ENCODE peak calls at places on chromosome 4, in six cellular contexts. One of them, this sample, is unnamed.

GRCh38 chr4:167230744-167231143 is 3.5 kb downstream of the SPOCK3 start:
- DNase-seq in HEK293T: no peak
- DNase-seq in cardiac septum: no peak
- DNase-seq in CD4-positive, alpha-beta T cell: no peak
- DNase-seq in stomach: no peak
- DNase-seq in activated T-cell treated with anti-CD3 and anti-CD28 coated beads, Interleukin-2, amount 50 U/mL, for 24 hours: no peak
- DNase-seq in this sample: no peak

GRCh38 chr4:155539746-155540145 is 126.9 kb upstream of the GUCY1A1 start:
- DNase-seq in cardiac septum: no peak
- DNase-seq in activated T-cell treated with anti-CD3 and anti-CD28 coated beads, Interleukin-2, amount 50 U/mL, for 24 hours: no peak
- DNase-seq in CD4-positive, alpha-beta T cell: no peak
- DNase-seq in stomach: no peak
- DNase-seq in HEK293T: no peak
- DNase-seq in this sample: no peak

GRCh38 chr4:147285751-147286150 is 195.1 kb upstream of the EDNRA start:
- DNase-seq in cardiac septum: no peak
- DNase-seq in stomach: no peak
- DNase-seq in CD4-positive, alpha-beta T cell: no peak
- DNase-seq in HEK293T: no peak
- DNase-seq in activated T-cell treated with anti-CD3 and anti-CD28 coated beads, Interleukin-2, amount 50 U/mL, for 24 hours: no peak
- DNase-seq in this sample: no peak

GRCh38 chr4:176333076-176333475 is 13.3 kb downstream of the SPCS3 start:
- DNase-seq in cardiac septum: no peak
- DNase-seq in stomach: no peak
- DNase-seq in HEK293T: no peak
- DNase-seq in CD4-positive, alpha-beta T cell: no peak
- DNase-seq in activated T-cell treated with anti-CD3 and anti-CD28 coated beads, Interleukin-2, amount 50 U/mL, for 24 hours: no peak
- DNase-seq in this sample: no peak

GRCh38 chr4:5133933-5134594 is 82.8 kb downstream of the STK32B start:
- DNase-seq in activated T-cell treated with anti-CD3 and anti-CD28 coated beads, Interleukin-2, amount 50 U/mL, for 24 hours: no peak
- DNase-seq in stomach: no peak
- DNase-seq in CD4-positive, alpha-beta T cell: no peak
- DNase-seq in HEK293T: no peak
- DNase-seq in cardiac septum: no peak
- DNase-seq in this sample: no peak

GRCh38 chr4:72969957-72970356 is 99.6 kb downstream of the COX18 start:
- DNase-seq in cardiac septum: no peak
- DNase-seq in activated T-cell treated with anti-CD3 and anti-CD28 coated beads, Interleukin-2, amount 50 U/mL, for 24 hours: no peak
- DNase-seq in CD4-positive, alpha-beta T cell: no peak
- DNase-seq in HEK293T: no peak
- DNase-seq in stomach: no peak
- DNase-seq in this sample: no peak

GRCh38 chr4:61004651-61005170 is 195.4 kb upstream of the ADGRL3 start:
- DNase-seq in activated T-cell treated with anti-CD3 and anti-CD28 coated beads, Interleukin-2, amount 50 U/mL, for 24 hours: no peak
- DNase-seq in HEK293T: no peak
- DNase-seq in CD4-positive, alpha-beta T cell: no peak
- DNase-seq in cardiac septum: no peak
- DNase-seq in stomach: no peak
- DNase-seq in this sample: no peak

GRCh38 chr4:146472404-146472803 is 49.3 kb downstream of the SLC10A7 start:
- DNase-seq in CD4-positive, alpha-beta T cell: no peak
- DNase-seq in activated T-cell treated with anti-CD3 and anti-CD28 coated beads, Interleukin-2, amount 50 U/mL, for 24 hours: no peak
- DNase-seq in HEK293T: peak
- DNase-seq in stomach: no peak
- DNase-seq in cardiac septum: no peak
- DNase-seq in this sample: no peak

GRCh38 chr4:158578476-158578875 is 56.8 kb downstream of the RXFP1 start:
- DNase-seq in CD4-positive, alpha-beta T cell: no peak
- DNase-seq in cardiac septum: no peak
- DNase-seq in HEK293T: no peak
- DNase-seq in stomach: no peak
- DNase-seq in activated T-cell treated with anti-CD3 and anti-CD28 coated beads, Interleukin-2, amount 50 U/mL, for 24 hours: no peak
- DNase-seq in this sample: no peak

GRCh38 chr4:153518001-153518400 is 51.8 kb downstream of the TMEM131L start:
- DNase-seq in HEK293T: no peak
- DNase-seq in activated T-cell treated with anti-CD3 and anti-CD28 coated beads, Interleukin-2, amount 50 U/mL, for 24 hours: no peak
- DNase-seq in stomach: peak
- DNase-seq in CD4-positive, alpha-beta T cell: no peak
- DNase-seq in cardiac septum: no peak
- DNase-seq in this sample: no peak

GRCh38 chr4:120869511-120870278 is 52.8 kb downstream of the PRDM5 start:
- DNase-seq in stomach: no peak
- DNase-seq in HEK293T: no peak
- DNase-seq in activated T-cell treated with anti-CD3 and anti-CD28 coated beads, Interleukin-2, amount 50 U/mL, for 24 hours: no peak
- DNase-seq in CD4-positive, alpha-beta T cell: no peak
- DNase-seq in cardiac septum: no peak
- DNase-seq in this sample: no peak

GRCh38 chr4:168409089-168409801 is 71.0 kb downstream of the DDX60L start:
- DNase-seq in CD4-positive, alpha-beta T cell: no peak
- DNase-seq in cardiac septum: no peak
- DNase-seq in activated T-cell treated with anti-CD3 and anti-CD28 coated beads, Interleukin-2, amount 50 U/mL, for 24 hours: no peak
- DNase-seq in stomach: no peak
- DNase-seq in HEK293T: no peak
- DNase-seq in this sample: no peak

GRCh38 chr4:142582340-142582739 is 263.8 kb downstream of the INPP4B start:
- DNase-seq in cardiac septum: no peak
- DNase-seq in stomach: no peak
- DNase-seq in HEK293T: no peak
- DNase-seq in CD4-positive, alpha-beta T cell: no peak
- DNase-seq in activated T-cell treated with anti-CD3 and anti-CD28 coated beads, Interleukin-2, amount 50 U/mL, for 24 hours: peak
- DNase-seq in this sample: no peak

GRCh38 chr4:140223056-140223810 is 69.2 kb upstream of the MAML3 start:
- DNase-seq in stomach: no peak
- DNase-seq in CD4-positive, alpha-beta T cell: no peak
- DNase-seq in activated T-cell treated with anti-CD3 and anti-CD28 coated beads, Interleukin-2, amount 50 U/mL, for 24 hours: no peak
- DNase-seq in HEK293T: no peak
- DNase-seq in cardiac septum: no peak
- DNase-seq in this sample: no peak

GRCh38 chr4:4667643-4668081 is 125.8 kb upstream of the STX18 start:
- DNase-seq in stomach: no peak
- DNase-seq in CD4-positive, alpha-beta T cell: no peak
- DNase-seq in activated T-cell treated with anti-CD3 and anti-CD28 coated beads, Interleukin-2, amount 50 U/mL, for 24 hours: no peak
- DNase-seq in cardiac septum: no peak
- DNase-seq in HEK293T: no peak
- DNase-seq in this sample: no peak

GRCh38 chr4:76738081-76738931 is 159.6 kb downstream of the SOWAHB start:
- DNase-seq in activated T-cell treated with anti-CD3 and anti-CD28 coated beads, Interleukin-2, amount 50 U/mL, for 24 hours: no peak
- DNase-seq in stomach: no peak
- DNase-seq in cardiac septum: no peak
- DNase-seq in HEK293T: no peak
- DNase-seq in CD4-positive, alpha-beta T cell: no peak
- DNase-seq in this sample: no peak

GRCh38 chr4:43485196-43485595 is 592.7 kb downstream of the GRXCR1 start:
- DNase-seq in CD4-positive, alpha-beta T cell: no peak
- DNase-seq in cardiac septum: no peak
- DNase-seq in HEK293T: no peak
- DNase-seq in activated T-cell treated with anti-CD3 and anti-CD28 coated beads, Interleukin-2, amount 50 U/mL, for 24 hours: no peak
- DNase-seq in stomach: no peak
- DNase-seq in this sample: no peak

GRCh38 chr4:123478859-123479345 is 82.3 kb downstream of the SPRY1 start:
- DNase-seq in HEK293T: peak
- DNase-seq in activated T-cell treated with anti-CD3 and anti-CD28 coated beads, Interleukin-2, amount 50 U/mL, for 24 hours: no peak
- DNase-seq in CD4-positive, alpha-beta T cell: no peak
- DNase-seq in stomach: peak
- DNase-seq in cardiac septum: no peak
- DNase-seq in this sample: no peak

GRCh38 chr4:5631352-5632042 is 76.9 kb downstream of the EVC2 start:
- DNase-seq in cardiac septum: peak
- DNase-seq in HEK293T: no peak
- DNase-seq in activated T-cell treated with anti-CD3 and anti-CD28 coated beads, Interleukin-2, amount 50 U/mL, for 24 hours: no peak
- DNase-seq in CD4-positive, alpha-beta T cell: no peak
- DNase-seq in stomach: no peak
- DNase-seq in this sample: no peak

GRCh38 chr4:164772076-164772475 is 18.1 kb downstream of the SMIM31 start:
- DNase-seq in HEK293T: no peak
- DNase-seq in stomach: no peak
- DNase-seq in activated T-cell treated with anti-CD3 and anti-CD28 coated beads, Interleukin-2, amount 50 U/mL, for 24 hours: no peak
- DNase-seq in cardiac septum: no peak
- DNase-seq in CD4-positive, alpha-beta T cell: no peak
- DNase-seq in this sample: no peak

GRCh38 chr4:41632481-41633073 is 94.6 kb downstream of the LIMCH1 start:
- DNase-seq in activated T-cell treated with anti-CD3 and anti-CD28 coated beads, Interleukin-2, amount 50 U/mL, for 24 hours: no peak
- DNase-seq in stomach: no peak
- DNase-seq in HEK293T: no peak
- DNase-seq in CD4-positive, alpha-beta T cell: no peak
- DNase-seq in cardiac septum: no peak
- DNase-seq in this sample: no peak